ENCODE peak calls at places on chromosome 15, in six cellular contexts. One of them, this sample, is unnamed.

GRCh38 chr15:63348392-63348791 is 33.3 kb downstream of the CA12 start:
- DNase-seq in brain microvascular endothelial cell: peak
- DNase-seq in lung: peak
- DNase-seq in hypothalamus: peak
- DNase-seq in body of pancreas: peak
- DNase-seq in stimulated activated CD4-positive, alpha-beta T cell treated with anti-CD3 and anti-CD28 coated beads, Interleukin-15, amount 100 ng/mL, for 24 hours: no peak
- DNase-seq in this sample: no peak

GRCh38 chr15:67937153-67937761 is 97.4 kb upstream of the RNU6-1 start:
- DNase-seq in brain microvascular endothelial cell: no peak
- DNase-seq in lung: no peak
- DNase-seq in hypothalamus: no peak
- DNase-seq in body of pancreas: no peak
- DNase-seq in stimulated activated CD4-positive, alpha-beta T cell treated with anti-CD3 and anti-CD28 coated beads, Interleukin-15, amount 100 ng/mL, for 24 hours: no peak
- DNase-seq in this sample: no peak

GRCh38 chr15:98586066-98586465 is 62.3 kb upstream of the IGF1R start:
- DNase-seq in brain microvascular endothelial cell: no peak
- DNase-seq in lung: no peak
- DNase-seq in hypothalamus: no peak
- DNase-seq in body of pancreas: no peak
- DNase-seq in stimulated activated CD4-positive, alpha-beta T cell treated with anti-CD3 and anti-CD28 coated beads, Interleukin-15, amount 100 ng/mL, for 24 hours: no peak
- DNase-seq in this sample: no peak

GRCh38 chr15:65851981-65852380 is 17.3 kb upstream of the RAB11A start:
- DNase-seq in brain microvascular endothelial cell: no peak
- DNase-seq in lung: no peak
- DNase-seq in hypothalamus: no peak
- DNase-seq in body of pancreas: no peak
- DNase-seq in stimulated activated CD4-positive, alpha-beta T cell treated with anti-CD3 and anti-CD28 coated beads, Interleukin-15, amount 100 ng/mL, for 24 hours: no peak
- DNase-seq in this sample: no peak

GRCh38 chr15:75186044-75186443 is 15.6 kb upstream of the C15orf39 start:
- DNase-seq in brain microvascular endothelial cell: no peak
- DNase-seq in lung: no peak
- DNase-seq in hypothalamus: no peak
- DNase-seq in body of pancreas: no peak
- DNase-seq in stimulated activated CD4-positive, alpha-beta T cell treated with anti-CD3 and anti-CD28 coated beads, Interleukin-15, amount 100 ng/mL, for 24 hours: no peak
- DNase-seq in this sample: no peak

GRCh38 chr15:53591041-53591440 is 168.4 kb downstream of the WDR72 start:
- DNase-seq in brain microvascular endothelial cell: no peak
- DNase-seq in lung: no peak
- DNase-seq in hypothalamus: no peak
- DNase-seq in body of pancreas: no peak
- DNase-seq in stimulated activated CD4-positive, alpha-beta T cell treated with anti-CD3 and anti-CD28 coated beads, Interleukin-15, amount 100 ng/mL, for 24 hours: no peak
- DNase-seq in this sample: no peak

GRCh38 chr15:90465930-90466567 is 63.7 kb upstream of the CRTC3 start:
- DNase-seq in brain microvascular endothelial cell: peak
- DNase-seq in lung: no peak
- DNase-seq in hypothalamus: no peak
- DNase-seq in body of pancreas: no peak
- DNase-seq in stimulated activated CD4-positive, alpha-beta T cell treated with anti-CD3 and anti-CD28 coated beads, Interleukin-15, amount 100 ng/mL, for 24 hours: no peak
- DNase-seq in this sample: no peak

GRCh38 chr15:82946155-82946701 is 6.3 kb downstream of the HOMER2 start:
- DNase-seq in brain microvascular endothelial cell: no peak
- DNase-seq in lung: no peak
- DNase-seq in hypothalamus: no peak
- DNase-seq in body of pancreas: no peak
- DNase-seq in stimulated activated CD4-positive, alpha-beta T cell treated with anti-CD3 and anti-CD28 coated beads, Interleukin-15, amount 100 ng/mL, for 24 hours: no peak
- DNase-seq in this sample: no peak

GRCh38 chr15:82231842-82232241 is 30.7 kb downstream of the EFL1 start:
- DNase-seq in brain microvascular endothelial cell: no peak
- DNase-seq in lung: no peak
- DNase-seq in hypothalamus: no peak
- DNase-seq in body of pancreas: no peak
- DNase-seq in stimulated activated CD4-positive, alpha-beta T cell treated with anti-CD3 and anti-CD28 coated beads, Interleukin-15, amount 100 ng/mL, for 24 hours: no peak
- DNase-seq in this sample: no peak

GRCh38 chr15:101049856-101050646 is 130.9 kb downstream of the LRRK1 start:
- DNase-seq in brain microvascular endothelial cell: no peak
- DNase-seq in lung: peak
- DNase-seq in hypothalamus: no peak
- DNase-seq in body of pancreas: no peak
- DNase-seq in stimulated activated CD4-positive, alpha-beta T cell treated with anti-CD3 and anti-CD28 coated beads, Interleukin-15, amount 100 ng/mL, for 24 hours: no peak
- DNase-seq in this sample: no peak

GRCh38 chr15:48924528-48925393 is 39.0 kb downstream of the SHC4 start:
- DNase-seq in brain microvascular endothelial cell: no peak
- DNase-seq in lung: no peak
- DNase-seq in hypothalamus: no peak
- DNase-seq in body of pancreas: no peak
- DNase-seq in stimulated activated CD4-positive, alpha-beta T cell treated with anti-CD3 and anti-CD28 coated beads, Interleukin-15, amount 100 ng/mL, for 24 hours: no peak
- DNase-seq in this sample: peak

GRCh38 chr15:88533376-88533775 is 13.1 kb downstream of the DET1 start:
- DNase-seq in brain microvascular endothelial cell: no peak
- DNase-seq in lung: no peak
- DNase-seq in hypothalamus: no peak
- DNase-seq in body of pancreas: no peak
- DNase-seq in stimulated activated CD4-positive, alpha-beta T cell treated with anti-CD3 and anti-CD28 coated beads, Interleukin-15, amount 100 ng/mL, for 24 hours: no peak
- DNase-seq in this sample: no peak

GRCh38 chr15:92608866-92609700 is 46.5 kb downstream of the FAM174B start:
- DNase-seq in brain microvascular endothelial cell: no peak
- DNase-seq in lung: no peak
- DNase-seq in hypothalamus: no peak
- DNase-seq in body of pancreas: no peak
- DNase-seq in stimulated activated CD4-positive, alpha-beta T cell treated with anti-CD3 and anti-CD28 coated beads, Interleukin-15, amount 100 ng/mL, for 24 hours: no peak
- DNase-seq in this sample: no peak

GRCh38 chr15:59335197-59335786 is 37.4 kb downstream of the MYO1E start:
- DNase-seq in brain microvascular endothelial cell: no peak
- DNase-seq in lung: no peak
- DNase-seq in hypothalamus: no peak
- DNase-seq in body of pancreas: no peak
- DNase-seq in stimulated activated CD4-positive, alpha-beta T cell treated with anti-CD3 and anti-CD28 coated beads, Interleukin-15, amount 100 ng/mL, for 24 hours: no peak
- DNase-seq in this sample: no peak

GRCh38 chr15:91468861-91469260 is 368.8 kb downstream of the SV2B start:
- DNase-seq in brain microvascular endothelial cell: no peak
- DNase-seq in lung: no peak
- DNase-seq in hypothalamus: no peak
- DNase-seq in body of pancreas: no peak
- DNase-seq in stimulated activated CD4-positive, alpha-beta T cell treated with anti-CD3 and anti-CD28 coated beads, Interleukin-15, amount 100 ng/mL, for 24 hours: peak
- DNase-seq in this sample: no peak

GRCh38 chr15:67927501-67928156 is 87.8 kb upstream of the RNU6-1 start:
- DNase-seq in brain microvascular endothelial cell: peak
- DNase-seq in lung: peak
- DNase-seq in hypothalamus: no peak
- DNase-seq in body of pancreas: peak
- DNase-seq in stimulated activated CD4-positive, alpha-beta T cell treated with anti-CD3 and anti-CD28 coated beads, Interleukin-15, amount 100 ng/mL, for 24 hours: no peak
- DNase-seq in this sample: peak

GRCh38 chr15:79037848-79038247 is 52.7 kb downstream of the RASGRF1 start:
- DNase-seq in brain microvascular endothelial cell: no peak
- DNase-seq in lung: no peak
- DNase-seq in hypothalamus: no peak
- DNase-seq in body of pancreas: no peak
- DNase-seq in stimulated activated CD4-positive, alpha-beta T cell treated with anti-CD3 and anti-CD28 coated beads, Interleukin-15, amount 100 ng/mL, for 24 hours: no peak
- DNase-seq in this sample: no peak

GRCh38 chr15:82044373-82045178 is 1.2 kb downstream of the MEX3B start:
- DNase-seq in brain microvascular endothelial cell: peak
- DNase-seq in lung: no peak
- DNase-seq in hypothalamus: peak
- DNase-seq in body of pancreas: peak
- DNase-seq in stimulated activated CD4-positive, alpha-beta T cell treated with anti-CD3 and anti-CD28 coated beads, Interleukin-15, amount 100 ng/mL, for 24 hours: peak
- DNase-seq in this sample: peak

GRCh38 chr15:74233864-74234597 is 2.1 kb upstream of the CCDC33 start:
- DNase-seq in brain microvascular endothelial cell: no peak
- DNase-seq in lung: no peak
- DNase-seq in hypothalamus: no peak
- DNase-seq in body of pancreas: no peak
- DNase-seq in stimulated activated CD4-positive, alpha-beta T cell treated with anti-CD3 and anti-CD28 coated beads, Interleukin-15, amount 100 ng/mL, for 24 hours: no peak
- DNase-seq in this sample: no peak

GRCh38 chr15:56917652-56918045 is 795 bp upstream of the TCF12 start:
- DNase-seq in brain microvascular endothelial cell: no peak
- DNase-seq in lung: no peak
- DNase-seq in hypothalamus: no peak
- DNase-seq in body of pancreas: no peak
- DNase-seq in stimulated activated CD4-positive, alpha-beta T cell treated with anti-CD3 and anti-CD28 coated beads, Interleukin-15, amount 100 ng/mL, for 24 hours: no peak
- DNase-seq in this sample: no peak

GRCh38 chr15:51076898-51077564 is 17.7 kb downstream of the TNFAIP8L3 start:
- DNase-seq in brain microvascular endothelial cell: peak
- DNase-seq in lung: no peak
- DNase-seq in hypothalamus: peak
- DNase-seq in body of pancreas: peak
- DNase-seq in stimulated activated CD4-positive, alpha-beta T cell treated with anti-CD3 and anti-CD28 coated beads, Interleukin-15, amount 100 ng/mL, for 24 hours: peak
- DNase-seq in this sample: no peak

GRCh38 chr15:79091204-79091867 is 756 bp upstream of the RASGRF1 start:
- DNase-seq in brain microvascular endothelial cell: no peak
- DNase-seq in lung: no peak
- DNase-seq in hypothalamus: peak
- DNase-seq in body of pancreas: peak
- DNase-seq in stimulated activated CD4-positive, alpha-beta T cell treated with anti-CD3 and anti-CD28 coated beads, Interleukin-15, amount 100 ng/mL, for 24 hours: peak
- DNase-seq in this sample: no peak

GRCh38 chr15:25182098-25182478 is 227.3 kb downstream of the SNRPN start:
- DNase-seq in brain microvascular endothelial cell: no peak
- DNase-seq in lung: no peak
- DNase-seq in hypothalamus: no peak
- DNase-seq in body of pancreas: peak
- DNase-seq in stimulated activated CD4-positive, alpha-beta T cell treated with anti-CD3 and anti-CD28 coated beads, Interleukin-15, amount 100 ng/mL, for 24 hours: no peak
- DNase-seq in this sample: no peak

GRCh38 chr15:96171271-96171739 is 159.2 kb upstream of the NR2F2 start:
- DNase-seq in brain microvascular endothelial cell: no peak
- DNase-seq in lung: no peak
- DNase-seq in hypothalamus: no peak
- DNase-seq in body of pancreas: peak
- DNase-seq in stimulated activated CD4-positive, alpha-beta T cell treated with anti-CD3 and anti-CD28 coated beads, Interleukin-15, amount 100 ng/mL, for 24 hours: no peak
- DNase-seq in this sample: no peak

GRCh38 chr15:62828364-62828763 is 214.2 kb upstream of the TPM1 start:
- DNase-seq in brain microvascular endothelial cell: no peak
- DNase-seq in lung: no peak
- DNase-seq in hypothalamus: no peak
- DNase-seq in body of pancreas: no peak
- DNase-seq in stimulated activated CD4-positive, alpha-beta T cell treated with anti-CD3 and anti-CD28 coated beads, Interleukin-15, amount 100 ng/mL, for 24 hours: no peak
- DNase-seq in this sample: no peak

GRCh38 chr15:43483306-43484128 is 9.4 kb downstream of the TP53BP1 start:
- DNase-seq in brain microvascular endothelial cell: no peak
- DNase-seq in lung: no peak
- DNase-seq in hypothalamus: no peak
- DNase-seq in body of pancreas: no peak
- DNase-seq in stimulated activated CD4-positive, alpha-beta T cell treated with anti-CD3 and anti-CD28 coated beads, Interleukin-15, amount 100 ng/mL, for 24 hours: no peak
- DNase-seq in this sample: no peak

GRCh38 chr15:63354771-63355650 is 26.6 kb downstream of the CA12 start:
- DNase-seq in brain microvascular endothelial cell: no peak
- DNase-seq in lung: no peak
- DNase-seq in hypothalamus: no peak
- DNase-seq in body of pancreas: peak
- DNase-seq in stimulated activated CD4-positive, alpha-beta T cell treated with anti-CD3 and anti-CD28 coated beads, Interleukin-15, amount 100 ng/mL, for 24 hours: no peak
- DNase-seq in this sample: no peak

GRCh38 chr15:83289160-83289559 is 4.7 kb upstream of the BNC1 start:
- DNase-seq in brain microvascular endothelial cell: no peak
- DNase-seq in lung: no peak
- DNase-seq in hypothalamus: no peak
- DNase-seq in body of pancreas: no peak
- DNase-seq in stimulated activated CD4-positive, alpha-beta T cell treated with anti-CD3 and anti-CD28 coated beads, Interleukin-15, amount 100 ng/mL, for 24 hours: no peak
- DNase-seq in this sample: no peak

GRCh38 chr15:40744810-40745152 is 10.3 kb downstream of the RMDN3 start:
- DNase-seq in brain microvascular endothelial cell: no peak
- DNase-seq in lung: no peak
- DNase-seq in hypothalamus: no peak
- DNase-seq in body of pancreas: no peak
- DNase-seq in stimulated activated CD4-positive, alpha-beta T cell treated with anti-CD3 and anti-CD28 coated beads, Interleukin-15, amount 100 ng/mL, for 24 hours: no peak
- DNase-seq in this sample: no peak

GRCh38 chr15:33242165-33242564 is 47.7 kb upstream of the FMN1 start:
- DNase-seq in brain microvascular endothelial cell: peak
- DNase-seq in lung: no peak
- DNase-seq in hypothalamus: no peak
- DNase-seq in body of pancreas: no peak
- DNase-seq in stimulated activated CD4-positive, alpha-beta T cell treated with anti-CD3 and anti-CD28 coated beads, Interleukin-15, amount 100 ng/mL, for 24 hours: peak
- DNase-seq in this sample: no peak

GRCh38 chr15:100910119-100910518 is 9.0 kb upstream of the LRRK1 start:
- DNase-seq in brain microvascular endothelial cell: no peak
- DNase-seq in lung: no peak
- DNase-seq in hypothalamus: no peak
- DNase-seq in body of pancreas: no peak
- DNase-seq in stimulated activated CD4-positive, alpha-beta T cell treated with anti-CD3 and anti-CD28 coated beads, Interleukin-15, amount 100 ng/mL, for 24 hours: no peak
- DNase-seq in this sample: no peak

GRCh38 chr15:40441736-40442531 is 1.2 kb downstream of the BAHD1 start:
- DNase-seq in brain microvascular endothelial cell: no peak
- DNase-seq in lung: no peak
- DNase-seq in hypothalamus: peak
- DNase-seq in body of pancreas: peak
- DNase-seq in stimulated activated CD4-positive, alpha-beta T cell treated with anti-CD3 and anti-CD28 coated beads, Interleukin-15, amount 100 ng/mL, for 24 hours: peak
- DNase-seq in this sample: no peak

GRCh38 chr15:64915518-64916227 is 4.0 kb downstream of the ANKDD1A start:
- DNase-seq in brain microvascular endothelial cell: no peak
- DNase-seq in lung: no peak
- DNase-seq in hypothalamus: no peak
- DNase-seq in body of pancreas: no peak
- DNase-seq in stimulated activated CD4-positive, alpha-beta T cell treated with anti-CD3 and anti-CD28 coated beads, Interleukin-15, amount 100 ng/mL, for 24 hours: no peak
- DNase-seq in this sample: no peak

GRCh38 chr15:67853454-67853853 is 13.6 kb upstream of the RNU6-1 start:
- DNase-seq in brain microvascular endothelial cell: no peak
- DNase-seq in lung: no peak
- DNase-seq in hypothalamus: no peak
- DNase-seq in body of pancreas: no peak
- DNase-seq in stimulated activated CD4-positive, alpha-beta T cell treated with anti-CD3 and anti-CD28 coated beads, Interleukin-15, amount 100 ng/mL, for 24 hours: no peak
- DNase-seq in this sample: no peak

GRCh38 chr15:78077860-78078187 is 313 bp upstream of the TBC1D2B start:
- DNase-seq in brain microvascular endothelial cell: no peak
- DNase-seq in lung: no peak
- DNase-seq in hypothalamus: no peak
- DNase-seq in body of pancreas: no peak
- DNase-seq in stimulated activated CD4-positive, alpha-beta T cell treated with anti-CD3 and anti-CD28 coated beads, Interleukin-15, amount 100 ng/mL, for 24 hours: no peak
- DNase-seq in this sample: no peak

GRCh38 chr15:43487271-43487895 is 5.6 kb downstream of the TP53BP1 start:
- DNase-seq in brain microvascular endothelial cell: no peak
- DNase-seq in lung: no peak
- DNase-seq in hypothalamus: no peak
- DNase-seq in body of pancreas: no peak
- DNase-seq in stimulated activated CD4-positive, alpha-beta T cell treated with anti-CD3 and anti-CD28 coated beads, Interleukin-15, amount 100 ng/mL, for 24 hours: no peak
- DNase-seq in this sample: no peak

GRCh38 chr15:83064859-83065258 is 2.2 kb downstream of the BTBD1 start:
- DNase-seq in brain microvascular endothelial cell: no peak
- DNase-seq in lung: no peak
- DNase-seq in hypothalamus: no peak
- DNase-seq in body of pancreas: no peak
- DNase-seq in stimulated activated CD4-positive, alpha-beta T cell treated with anti-CD3 and anti-CD28 coated beads, Interleukin-15, amount 100 ng/mL, for 24 hours: no peak
- DNase-seq in this sample: no peak

GRCh38 chr15:55694652-55695150 is 48.3 kb downstream of the PRTG start:
- DNase-seq in brain microvascular endothelial cell: no peak
- DNase-seq in lung: no peak
- DNase-seq in hypothalamus: no peak
- DNase-seq in body of pancreas: no peak
- DNase-seq in stimulated activated CD4-positive, alpha-beta T cell treated with anti-CD3 and anti-CD28 coated beads, Interleukin-15, amount 100 ng/mL, for 24 hours: no peak
- DNase-seq in this sample: peak

This sample was measured in skeletal muscle cell.